ENCODE peak calls at places on chromosomes 5 and 9, in five cellular contexts. One of them, this sample, is unnamed.

GRCh38 chr5:21452429-21452828 is 1400.7 kb downstream of the CDH12 start:
- DNase-seq in GDM1: no peak
- DNase-seq in hepatic stellate cell: no peak
- DNase-seq in nephron progenitor cell: no peak
- DNase-seq in ELR: no peak
- DNase-seq in this sample: no peak

GRCh38 chr5:11396867-11397266 is 507.4 kb downstream of the CTNND2 start:
- DNase-seq in GDM1: no peak
- DNase-seq in hepatic stellate cell: no peak
- DNase-seq in nephron progenitor cell: no peak
- DNase-seq in ELR: no peak
- DNase-seq in this sample: no peak

GRCh38 chr5:72541501-72542235 is 34.5 kb upstream of the ZNF366 start:
- DNase-seq in GDM1: no peak
- DNase-seq in hepatic stellate cell: no peak
- DNase-seq in nephron progenitor cell: peak; percentile 9
- DNase-seq in ELR: no peak
- DNase-seq in this sample: no peak

GRCh38 chr5:174324680-174325079 is 279.2 kb downstream of the NSG2 start:
- DNase-seq in GDM1: no peak
- DNase-seq in hepatic stellate cell: no peak
- DNase-seq in nephron progenitor cell: no peak
- DNase-seq in ELR: peak; percentile 8
- DNase-seq in this sample: no peak

GRCh38 chr9:75892168-75892901 is 1.9 kb downstream of the PCSK5 start:
- DNase-seq in GDM1: no peak
- DNase-seq in hepatic stellate cell: no peak
- DNase-seq in nephron progenitor cell: peak; percentile 74
- DNase-seq in ELR: no peak
- DNase-seq in this sample: peak; percentile 13

GRCh38 chr5:89735108-89735507 is 674.4 kb downstream of the CETN3 start:
- DNase-seq in GDM1: no peak
- DNase-seq in hepatic stellate cell: no peak
- DNase-seq in nephron progenitor cell: no peak
- DNase-seq in ELR: no peak
- DNase-seq in this sample: no peak

GRCh38 chr5:167255931-167256330 is 1035.5 kb upstream of the WWC1 start:
- DNase-seq in GDM1: no peak
- DNase-seq in hepatic stellate cell: no peak
- DNase-seq in nephron progenitor cell: no peak
- DNase-seq in ELR: no peak
- DNase-seq in this sample: no peak

GRCh38 chr5:149895416-149896345 is 48.9 kb downstream of the PDE6A start:
- DNase-seq in GDM1: no peak
- DNase-seq in hepatic stellate cell: no peak
- DNase-seq in nephron progenitor cell: no peak
- DNase-seq in ELR: peak; percentile 47
- DNase-seq in this sample: no peak

GRCh38 chr5:176784218-176785165 is 25.9 kb upstream of the UNC5A start:
- DNase-seq in GDM1: no peak
- DNase-seq in hepatic stellate cell: peak; percentile 65
- DNase-seq in nephron progenitor cell: no peak
- DNase-seq in ELR: peak; percentile 90
- DNase-seq in this sample: peak; percentile 87

GRCh38 chr5:116442095-116442534 is 132.5 kb downstream of the SEMA6A start:
- DNase-seq in GDM1: no peak
- DNase-seq in hepatic stellate cell: peak; percentile 16
- DNase-seq in nephron progenitor cell: no peak
- DNase-seq in ELR: peak; percentile 48
- DNase-seq in this sample: no peak

GRCh38 chr5:1325191-1325741 is 19.6 kb downstream of the CLPTM1L start:
- DNase-seq in GDM1: no peak
- DNase-seq in hepatic stellate cell: no peak
- DNase-seq in nephron progenitor cell: no peak
- DNase-seq in ELR: no peak
- DNase-seq in this sample: peak; percentile 5

GRCh38 chr5:169029087-169029486 is 271.9 kb downstream of the SLIT3 start:
- DNase-seq in GDM1: no peak
- DNase-seq in hepatic stellate cell: no peak
- DNase-seq in nephron progenitor cell: no peak
- DNase-seq in ELR: no peak
- DNase-seq in this sample: no peak

GRCh38 chr5:108607421-108607820 is 140.3 kb upstream of the FER start:
- DNase-seq in GDM1: no peak
- DNase-seq in hepatic stellate cell: no peak
- DNase-seq in nephron progenitor cell: peak; percentile 5
- DNase-seq in ELR: no peak
- DNase-seq in this sample: no peak

GRCh38 chr5:132254321-132254977 is 3.0 kb upstream of the PDLIM4 start:
- DNase-seq in GDM1: no peak
- DNase-seq in hepatic stellate cell: no peak
- DNase-seq in nephron progenitor cell: no peak
- DNase-seq in ELR: no peak
- DNase-seq in this sample: peak; percentile 2

GRCh38 chr5:173963107-173963506 is 25.9 kb upstream of the C5orf47 start:
- DNase-seq in GDM1: no peak
- DNase-seq in hepatic stellate cell: no peak
- DNase-seq in nephron progenitor cell: no peak
- DNase-seq in ELR: peak; percentile 69
- DNase-seq in this sample: no peak

GRCh38 chr9:132857601-132858342 is 20.3 kb downstream of the AK8 start:
- DNase-seq in GDM1: no peak
- DNase-seq in hepatic stellate cell: no peak
- DNase-seq in nephron progenitor cell: peak; percentile 33
- DNase-seq in ELR: peak; percentile 12
- DNase-seq in this sample: peak; percentile 36

GRCh38 chr9:107982735-107983134 is 493.2 kb upstream of the KLF4 start:
- DNase-seq in GDM1: no peak
- DNase-seq in hepatic stellate cell: no peak
- DNase-seq in nephron progenitor cell: no peak
- DNase-seq in ELR: no peak
- DNase-seq in this sample: no peak

GRCh38 chr9:131101207-131101964 is 5.1 kb downstream of the AIF1L start:
- DNase-seq in GDM1: no peak
- DNase-seq in hepatic stellate cell: no peak
- DNase-seq in nephron progenitor cell: no peak
- DNase-seq in ELR: no peak
- DNase-seq in this sample: no peak

GRCh38 chr5:17398439-17398838 is 99.6 kb upstream of the TAF11L2 start:
- DNase-seq in GDM1: no peak
- DNase-seq in hepatic stellate cell: peak; percentile 8
- DNase-seq in nephron progenitor cell: no peak
- DNase-seq in ELR: peak; percentile 94
- DNase-seq in this sample: peak; percentile 77

GRCh38 chr9:104868687-104869404 is 59.1 kb downstream of the ABCA1 start:
- DNase-seq in GDM1: peak; percentile 67
- DNase-seq in hepatic stellate cell: peak; percentile 88
- DNase-seq in nephron progenitor cell: peak; percentile 70
- DNase-seq in ELR: peak; percentile 78
- DNase-seq in this sample: peak; percentile 91

GRCh38 chr9:121201045-121201737 is 478 bp downstream of the RAB14 start:
- DNase-seq in GDM1: no peak
- DNase-seq in hepatic stellate cell: peak; percentile 15
- DNase-seq in nephron progenitor cell: peak; percentile 67
- DNase-seq in ELR: peak; percentile 47
- DNase-seq in this sample: peak; percentile 49

GRCh38 chr5:158406884-158407790 is 548.2 kb upstream of the CLINT1 start:
- DNase-seq in GDM1: no peak
- DNase-seq in hepatic stellate cell: peak; percentile 7
- DNase-seq in nephron progenitor cell: no peak
- DNase-seq in ELR: peak; percentile 74
- DNase-seq in this sample: no peak

GRCh38 chr9:35723426-35723825 is 8.6 kb downstream of the TLN1 start:
- DNase-seq in GDM1: no peak
- DNase-seq in hepatic stellate cell: no peak
- DNase-seq in nephron progenitor cell: no peak
- DNase-seq in ELR: no peak
- DNase-seq in this sample: no peak

GRCh38 chr9:114299286-114300152 is 23.4 kb upstream of the ORM1 start:
- DNase-seq in GDM1: no peak
- DNase-seq in hepatic stellate cell: no peak
- DNase-seq in nephron progenitor cell: no peak
- DNase-seq in ELR: no peak
- DNase-seq in this sample: no peak

GRCh38 chr9:135061441-135061840 is 26.0 kb upstream of the OLFM1 start:
- DNase-seq in GDM1: no peak
- DNase-seq in hepatic stellate cell: no peak
- DNase-seq in nephron progenitor cell: no peak
- DNase-seq in ELR: no peak
- DNase-seq in this sample: no peak

GRCh38 chr9:22117511-22118388 is 108.6 kb upstream of the CDKN2B start:
- DNase-seq in GDM1: no peak
- DNase-seq in hepatic stellate cell: no peak
- DNase-seq in nephron progenitor cell: peak; percentile 10
- DNase-seq in ELR: peak; percentile 89
- DNase-seq in this sample: no peak

GRCh38 chr5:131615953-131616352 is 19.1 kb downstream of the RAPGEF6 start:
- DNase-seq in GDM1: no peak
- DNase-seq in hepatic stellate cell: no peak
- DNase-seq in nephron progenitor cell: no peak
- DNase-seq in ELR: no peak
- DNase-seq in this sample: no peak

GRCh38 chr5:111472096-111472495 is 40.2 kb downstream of the STARD4 start:
- DNase-seq in GDM1: no peak
- DNase-seq in hepatic stellate cell: no peak
- DNase-seq in nephron progenitor cell: no peak
- DNase-seq in ELR: no peak
- DNase-seq in this sample: no peak

GRCh38 chr9:113634597-113635515 is 171.3 kb downstream of the RGS3 start:
- DNase-seq in GDM1: no peak
- DNase-seq in hepatic stellate cell: no peak
- DNase-seq in nephron progenitor cell: no peak
- DNase-seq in ELR: no peak
- DNase-seq in this sample: peak; percentile 59

GRCh38 chr9:13661014-13661413 is 381.5 kb upstream of the MPDZ start:
- DNase-seq in GDM1: no peak
- DNase-seq in hepatic stellate cell: no peak
- DNase-seq in nephron progenitor cell: no peak
- DNase-seq in ELR: no peak
- DNase-seq in this sample: no peak

GRCh38 chr5:11383506-11384095 is 520.6 kb downstream of the CTNND2 start:
- DNase-seq in GDM1: no peak
- DNase-seq in hepatic stellate cell: no peak
- DNase-seq in nephron progenitor cell: no peak
- DNase-seq in ELR: no peak
- DNase-seq in this sample: peak; percentile 82

GRCh38 chr9:76558465-76558864 is 99.5 kb downstream of the GCNT1 start:
- DNase-seq in GDM1: no peak
- DNase-seq in hepatic stellate cell: no peak
- DNase-seq in nephron progenitor cell: no peak
- DNase-seq in ELR: no peak
- DNase-seq in this sample: no peak

GRCh38 chr9:115717711-115718173 is 435.8 kb upstream of the PAPPA start:
- DNase-seq in GDM1: no peak
- DNase-seq in hepatic stellate cell: peak; percentile 24
- DNase-seq in nephron progenitor cell: no peak
- DNase-seq in ELR: peak; percentile 20
- DNase-seq in this sample: no peak